ENCODE peak calls at places on chromosomes 7 and 10, in four cellular contexts. I is epithelial cell of esophagus, X is right cardiac atrium, A is HuH-7.5. N is an unnamed sample.

GRCh38 chr7:128042027-128042426 is 10.8 kb upstream of the LRRC4 start:
- DNase-seq in I (no peak), X (no peak), A (no peak), N (no peak)

GRCh38 chr7:49324707-49325106 is 400.4 kb downstream of the CDC14C start:
- DNase-seq in I (peak), X (no peak), A (no peak), N (no peak)

GRCh38 chr10:84826704-84827103 is 498.3 kb downstream of the CCSER2 start:
- DNase-seq in I (no peak), X (no peak), A (no peak), N (no peak)

GRCh38 chr10:48778193-48778857 is 93.7 kb downstream of the WDFY4 start:
- DNase-seq in I (no peak), X (no peak), A (no peak), N (no peak)

GRCh38 chr10:71323407-71323806 is 4.3 kb downstream of the SLC29A3 start:
- DNase-seq in I (peak), X (no peak), A (no peak), N (no peak)

GRCh38 chr7:100556541-100556940 is 17.2 kb downstream of the SAP25 start:
- DNase-seq in I (no peak), X (no peak), A (no peak), N (no peak)

GRCh38 chr10:88281592-88282268 is 301.4 kb downstream of the RNLS start:
- DNase-seq in I (peak), X (no peak), A (no peak), N (no peak)

GRCh38 chr7:11616466-11616865 is 215.5 kb downstream of the THSD7A start:
- DNase-seq in I (no peak), X (no peak), A (no peak), N (no peak)

GRCh38 chr10:110446954-110447608 is 50.6 kb upstream of the DUSP5 start:
- DNase-seq in I (peak), X (no peak), A (no peak), N (no peak)

GRCh38 chr7:936131-937054 is 18.1 kb downstream of the ADAP1 start:
- DNase-seq in I (peak), X (peak), A (no peak), N (no peak)

GRCh38 chr10:50497758-50498157 is 126.0 kb downstream of the SGMS1 start:
- DNase-seq in I (peak), X (no peak), A (no peak), N (no peak)

GRCh38 chr10:48821111-48821510 is 118.5 kb downstream of the LRRC18 start:
- DNase-seq in I (no peak), X (no peak), A (no peak), N (no peak)

GRCh38 chr7:153027904-153028303 is 268.4 kb downstream of the ACTR3B start:
- DNase-seq in I (no peak), X (no peak), A (no peak), N (no peak)

GRCh38 chr10:46019541-46020343 is 10.7 kb downstream of the NCOA4 start:
- DNase-seq in I (no peak), X (no peak), A (no peak), N (no peak)

GRCh38 chr10:92567952-92568600 is 5.8 kb downstream of the IDE start:
- DNase-seq in I (peak), X (no peak), A (no peak), N (no peak)

GRCh38 chr10:32417906-32418547 is 27.9 kb upstream of the CCDC7 start:
- DNase-seq in I (no peak), X (peak), A (no peak), N (no peak)

GRCh38 chr7:143327903-143328302 is 12.0 kb downstream of the CLCN1 start:
- DNase-seq in I (no peak), X (no peak), A (no peak), N (no peak)

GRCh38 chr10:21753497-21754270 is 219.7 kb downstream of the MLLT10 start:
- DNase-seq in I (no peak), X (no peak), A (no peak), N (no peak)

GRCh38 chr10:101506829-101507228 is 81.2 kb downstream of the POLL start:
- DNase-seq in I (no peak), X (no peak), A (no peak), N (no peak)

N was measured in HAP-1.